ENCODE peak calls at places on chromosomes 16 and 17, in six cellular contexts. U is GM12892, J is HepG2, Z is K562, T is H1, L is GM12878. M is an unnamed sample.

GRCh38 chr17:82105417-82105881 is 7.4 kb upstream of the FASN start:
- DNase-seq in J (no peak), Z (no peak), T (peak; percentile 47), U (no peak), L (no peak), M (no peak)

GRCh38 chr17:48441231-48441711 is 11.3 kb upstream of the SKAP1 start:
- DNase-seq in L (peak; percentile 96), Z (no peak), U (peak; percentile 31), J (no peak), T (no peak), M (no peak)

GRCh38 chr17:46875849-46876352 is 24.5 kb downstream of the WNT9B start:
- DNase-seq in L (no peak), U (no peak), Z (no peak), J (no peak), T (no peak), M (no peak)

GRCh38 chr16:8716592-8716991 is 42.2 kb downstream of the ABAT start:
- DNase-seq in Z (no peak), U (no peak), T (no peak), J (no peak), L (no peak), M (no peak)

GRCh38 chr17:58332720-58333395 is 4.3 kb upstream of the TSPOAP1 start:
- DNase-seq in J (no peak), U (peak; percentile 29), Z (no peak), T (no peak), L (no peak), M (no peak)

GRCh38 chr17:15999141-15999973 is at the start of the genes TTC19 and ZSWIM7:
- DNase-seq in Z (peak; percentile 93), J (peak; percentile 92), U (peak; percentile 96), T (peak; percentile 99), L (peak; percentile 83), M (peak; percentile 96)

GRCh38 chr16:56265184-56265583 is 73.9 kb downstream of the GNAO1 start:
- DNase-seq in U (no peak), L (no peak), Z (no peak), T (no peak), J (no peak), M (no peak)

GRCh38 chr16:57091200-57091989 is 988 bp upstream of the CPNE2 start:
- DNase-seq in U (no peak), Z (no peak), J (peak; percentile 37), T (peak; percentile 81), L (no peak), M (no peak)

GRCh38 chr16:66539628-66540469 is 10.1 kb downstream of the TK2 start:
- DNase-seq in L (no peak), U (no peak), Z (no peak), T (no peak), J (no peak), M (no peak)

GRCh38 chr17:17681744-17682292 is 560 bp downstream of the RAI1 start:
- DNase-seq in L (no peak), J (no peak), Z (peak; percentile 71), U (no peak), T (no peak), M (no peak)

GRCh38 chr17:27489045-27489715 is 32.9 kb downstream of the KSR1 start:
- DNase-seq in J (no peak), Z (no peak), T (no peak), L (no peak), U (no peak), M (no peak)

GRCh38 chr17:42577140-42577531 is 393 bp downstream of the PSMC3IP start:
- DNase-seq in T (no peak), L (no peak), Z (no peak), U (no peak), J (no peak), M (no peak)

GRCh38 chr16:75197522-75198134 is 9.3 kb downstream of the CTRB2 start:
- DNase-seq in L (no peak), U (no peak), J (no peak), Z (no peak), T (no peak), M (no peak)

GRCh38 chr17:3817851-3818605 is 17.0 kb upstream of the ITGAE start:
- DNase-seq in U (no peak), Z (no peak), J (no peak), L (no peak), T (no peak), M (no peak)

GRCh38 chr16:72990003-72990521 is 57.9 kb downstream of the ZFHX3 start:
- DNase-seq in T (no peak), U (no peak), L (no peak), J (no peak), Z (no peak), M (no peak)

GRCh38 chr17:57634713-57635465 is 110.2 kb downstream of the CCDC182 start:
- DNase-seq in L (no peak), J (no peak), T (no peak), U (no peak), Z (peak; percentile 69), M (no peak)

GRCh38 chr16:57574646-57575467 is 32.4 kb downstream of the ADGRG5 start:
- DNase-seq in Z (no peak), T (no peak), U (no peak), L (no peak), J (no peak), M (no peak)

GRCh38 chr17:63543822-63544420 is 6.4 kb upstream of the DCAF7 start:
- DNase-seq in J (no peak), T (no peak), L (no peak), U (peak; percentile 4), Z (no peak), M (no peak)

GRCh38 chr16:50841081-50841886 is 99.4 kb downstream of the CYLD start:
- DNase-seq in J (no peak), U (no peak), L (no peak), Z (peak; percentile 78), T (peak; percentile 24), M (no peak)

GRCh38 chr17:72297326-72298115 is 176.7 kb downstream of the SOX9 start:
- DNase-seq in U (no peak), J (no peak), T (no peak), L (no peak), Z (no peak), M (no peak)

GRCh38 chr16:17339764-17340541 is 130.8 kb downstream of the XYLT1 start:
- DNase-seq in Z (no peak), J (no peak), T (no peak), L (no peak), U (no peak), M (no peak)

GRCh38 chr17:76473541-76473985 is 6.2 kb downstream of the AANAT start:
- DNase-seq in T (peak; percentile 85), L (no peak), Z (peak; percentile 63), U (no peak), J (no peak), M (no peak)

GRCh38 chr16:27434141-27435051 is 32.4 kb downstream of the IL21R start:
- DNase-seq in Z (no peak), T (peak; percentile 39), J (no peak), L (no peak), U (no peak), M (no peak)

GRCh38 chr17:61253293-61253801 is 146.3 kb upstream of the TBX2 start:
- DNase-seq in U (no peak), T (no peak), L (no peak), Z (no peak), J (no peak), M (no peak)

GRCh38 chr17:52170963-52171572 is 12.6 kb upstream of the CA10 start:
- DNase-seq in L (no peak), T (no peak), J (peak; percentile 13), Z (no peak), U (no peak), M (no peak)

GRCh38 chr16:396199-396598 is 800 bp upstream of the NME4 start:
- DNase-seq in L (no peak), J (no peak), T (no peak), U (no peak), Z (no peak), M (no peak)

GRCh38 chr17:62782730-62783260 is 25.3 kb downstream of the MARCHF10 start:
- DNase-seq in U (no peak), J (no peak), L (no peak), Z (no peak), T (no peak), M (no peak)

GRCh38 chr17:4504188-4504587 is 5.5 kb downstream of the SPNS2 start:
- DNase-seq in Z (no peak), L (no peak), U (no peak), J (no peak), T (no peak), M (no peak)

DNA sequence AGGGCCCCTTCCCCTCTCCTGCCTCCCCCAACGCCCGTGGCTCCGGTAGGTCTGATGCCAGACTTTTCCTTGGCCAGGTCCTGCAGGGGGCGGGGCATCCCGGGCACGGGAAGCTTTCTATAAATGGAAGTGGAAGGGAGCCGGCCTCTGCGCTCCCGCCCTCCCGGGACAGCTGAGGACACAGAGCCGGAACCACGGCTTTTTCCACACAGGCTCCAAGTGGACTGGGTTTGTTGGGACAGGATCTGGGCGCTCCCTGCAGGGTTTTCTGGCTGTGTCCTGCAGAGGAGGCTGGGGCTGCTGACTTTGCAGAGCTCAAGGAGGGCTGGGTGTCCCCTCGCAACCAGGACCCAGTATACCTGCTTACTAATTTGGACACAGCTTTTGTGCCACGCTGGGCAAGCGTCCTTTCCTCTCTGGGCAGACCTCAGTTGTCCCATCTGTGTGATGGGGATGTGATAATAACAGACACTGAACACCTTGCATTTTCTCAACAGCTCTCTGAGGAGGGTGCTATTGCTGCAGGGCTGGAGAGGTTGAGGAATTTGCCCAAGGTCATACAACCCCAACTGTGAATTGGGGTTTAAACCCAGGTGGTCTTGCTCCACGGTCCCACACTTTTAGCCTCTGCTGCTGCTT is 1.8 kb downstream of the TNS4 start:
- DNase-seq in T (peak; percentile 89), Z (peak; percentile 55), L (no peak), U (no peak), J (peak; percentile 84), M (no peak)
- TF ChIP-seq POLR2A in T (no peak), Z (no peak), L (no peak), U (no peak), J (no peak), M (no peak)

GRCh38 chr16:84737658-84738057 is 37.9 kb downstream of the USP10 start:
- DNase-seq in U (no peak), T (no peak), J (no peak), Z (no peak), L (no peak), M (no peak)

GRCh38 chr16:84737192-84737591 is 37.4 kb downstream of the USP10 start:
- DNase-seq in Z (no peak), U (no peak), T (no peak), J (no peak), L (no peak), M (no peak)

GRCh38 chr16:84732674-84733352 is 33.0 kb downstream of the USP10 start:
- DNase-seq in L (no peak), T (no peak), J (no peak), Z (no peak), U (no peak), M (no peak)

GRCh38 chr16:84738255-84739038 is 38.6 kb downstream of the USP10 start:
- DNase-seq in Z (peak; percentile 72), U (peak; percentile 50), L (peak; percentile 71), J (peak; percentile 78), T (peak; percentile 91), M (peak; percentile 45)

GRCh38 chr16:84735846-84736586 is 36.2 kb downstream of the USP10 start:
- DNase-seq in J (peak; percentile 46), L (no peak), Z (no peak), U (no peak), T (no peak), M (no peak)
- TF ChIP-seq TAF1 in J (no peak), L (no peak), Z (no peak), U (no peak), T (no peak), M (no peak)

GRCh38 chr17:50149425-50150353 is 788 bp downstream of the PPP1R9B start:
- DNase-seq in J (no peak), U (no peak), T (no peak), Z (peak; percentile 45), L (no peak), M (no peak)
- TF ChIP-seq POLR2A in J (no peak), U (no peak), T (no peak), Z (no peak), L (peak; percentile 57), M (no peak)

GRCh38 chr16:81694494-81695285 is 84.4 kb upstream of the PLCG2 start:
- DNase-seq in Z (no peak), U (no peak), L (no peak), J (no peak), T (no peak), M (no peak)
- TF ChIP-seq TAF1 in Z (no peak), U (no peak), L (no peak), J (no peak), T (no peak), M (no peak)